ENCODE peak calls at places on chromosome 17, in four cellular contexts. Q is natural killer cell, G is endothelial cell, V is HFFc6. E is an unnamed sample.

GRCh38 chr17:57956311-57957119 is 1.3 kb upstream of the CUEDC1 start:
- DNase-seq in Q (peak), G (no peak), V (no peak), E (no peak)

GRCh38 chr17:47686276-47686635 is 7.7 kb upstream of the TBKBP1 start:
- DNase-seq in Q (no peak), G (no peak), V (peak), E (no peak)

GRCh38 chr17:28076138-28076537 is 33.7 kb downstream of the NLK start:
- DNase-seq in Q (no peak), G (no peak), V (no peak), E (no peak)

GRCh38 chr17:7997186-7997585 is 5.2 kb upstream of the GUCY2D start:
- DNase-seq in Q (no peak), G (peak), V (peak), E (no peak)

GRCh38 chr17:36525113-36525512 is 9.6 kb downstream of the MYO19 start:
- DNase-seq in Q (no peak), G (no peak), V (no peak), E (no peak)

GRCh38 chr17:3796822-3797170 is 4.2 kb downstream of the ITGAE start:
- DNase-seq in Q (no peak), G (no peak), V (no peak), E (no peak)

GRCh38 chr17:57215317-57215716 is 41.0 kb upstream of the MSI2 start:
- DNase-seq in Q (no peak), G (no peak), V (peak), E (no peak)

GRCh38 chr17:31834448-31834847 is 24.6 kb downstream of the COPRS start:
- DNase-seq in Q (no peak), G (no peak), V (no peak), E (no peak)

GRCh38 chr17:41680426-41681040 is 8.2 kb upstream of the EIF1 start:
- DNase-seq in Q (no peak), G (no peak), V (no peak), E (no peak)

GRCh38 chr17:71458322-71458721 is 662.5 kb upstream of the SOX9 start:
- DNase-seq in Q (no peak), G (no peak), V (no peak), E (no peak)

GRCh38 chr17:28282596-28282995 is 36.4 kb upstream of the TMEM97 start:
- DNase-seq in Q (no peak), G (no peak), V (peak), E (no peak)

GRCh38 chr17:64051153-64051552 is 30.7 kb upstream of the ICAM2 start:
- DNase-seq in Q (no peak), G (no peak), V (no peak), E (no peak)

DNA sequence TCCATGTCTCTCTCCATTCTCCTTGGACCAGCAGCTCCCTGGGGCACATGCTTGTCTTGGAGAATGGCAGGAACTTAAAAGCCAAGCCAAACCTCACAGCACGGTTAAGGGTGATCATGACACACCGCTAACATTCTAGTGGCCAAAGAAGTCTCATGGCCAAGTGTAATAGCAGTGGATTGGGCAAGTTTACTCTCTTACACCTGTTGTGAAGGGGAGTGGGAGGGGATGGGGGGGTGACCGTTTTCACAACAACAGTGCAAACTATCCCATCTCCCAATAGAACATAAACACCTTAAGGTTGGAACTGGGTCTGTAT is 37.7 kb upstream of the MEOX1 start:
- DNase-seq in Q (no peak), G (no peak), V (no peak), E (no peak)
- TF ChIP-seq CTCF in Q (no peak), G (no peak), V (no peak), E (no peak)

DNA sequence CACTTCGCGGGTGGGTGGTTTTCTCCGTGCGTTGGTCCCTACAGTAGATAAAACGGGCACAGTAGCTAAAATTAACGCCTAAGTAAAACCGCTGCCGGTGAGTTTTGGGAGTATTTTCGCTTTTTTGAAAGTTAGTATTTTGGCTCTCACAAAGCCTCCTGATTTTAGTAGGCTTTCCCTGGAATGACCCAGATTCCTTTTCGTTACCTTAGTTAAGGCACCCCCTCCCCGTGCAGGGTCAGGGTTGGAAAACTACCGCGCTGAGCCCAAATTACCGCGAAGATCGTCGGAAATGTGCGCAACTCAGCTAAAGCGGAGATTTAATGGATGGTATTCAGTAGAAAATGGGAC is 28.3 kb upstream of the ST6GALNAC1 start:
- DNase-seq in Q (no peak), G (no peak), V (no peak), E (no peak)
- TF ChIP-seq CTCF in Q (no peak), G (no peak), V (no peak), E (no peak)

DNA sequence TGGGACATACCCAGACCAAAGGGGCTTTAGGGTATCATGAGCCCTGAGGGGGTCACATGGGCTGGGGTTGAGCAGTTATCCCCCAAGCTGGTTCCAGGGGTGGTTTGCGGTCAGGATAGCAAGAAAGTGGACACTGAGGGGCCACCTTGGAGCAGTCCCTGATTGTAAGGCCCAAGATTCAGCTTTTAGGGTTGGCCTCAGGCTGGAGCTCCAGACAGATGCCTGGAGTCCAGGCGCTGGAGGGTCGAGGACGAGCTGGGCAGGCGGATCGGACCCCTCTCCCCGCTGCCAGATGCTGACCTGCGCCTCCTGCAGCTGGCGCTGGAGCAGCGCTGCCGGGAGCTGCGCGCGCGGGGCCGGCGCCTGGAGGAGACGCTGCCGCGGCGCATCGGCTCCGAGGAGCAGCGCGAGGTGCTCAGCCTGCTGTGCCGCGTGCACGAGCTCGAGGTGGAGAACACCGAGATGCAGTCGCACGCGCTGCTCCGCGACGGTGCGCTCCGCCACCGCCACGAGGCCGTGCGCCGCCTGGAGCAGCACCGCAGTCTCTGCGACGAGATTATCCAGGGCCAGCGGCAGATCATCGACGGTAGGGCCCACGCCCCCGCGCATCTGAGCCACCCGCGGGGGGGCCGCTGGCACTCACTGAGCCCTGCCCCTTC is 10.0 kb downstream of the BTBD17 start:
- DNase-seq in Q (no peak), G (peak), V (no peak), E (no peak)
- TF ChIP-seq CTCF in Q (no peak), G (no peak), V (no peak), E (no peak)

GRCh38 chr17:49074851-49075540 is 57.6 kb upstream of the B4GALNT2 start:
- DNase-seq in Q (no peak), G (no peak), V (no peak), E (no peak)
- TF ChIP-seq CTCF in Q (no peak), G (no peak), V (no peak), E (no peak)

DNA sequence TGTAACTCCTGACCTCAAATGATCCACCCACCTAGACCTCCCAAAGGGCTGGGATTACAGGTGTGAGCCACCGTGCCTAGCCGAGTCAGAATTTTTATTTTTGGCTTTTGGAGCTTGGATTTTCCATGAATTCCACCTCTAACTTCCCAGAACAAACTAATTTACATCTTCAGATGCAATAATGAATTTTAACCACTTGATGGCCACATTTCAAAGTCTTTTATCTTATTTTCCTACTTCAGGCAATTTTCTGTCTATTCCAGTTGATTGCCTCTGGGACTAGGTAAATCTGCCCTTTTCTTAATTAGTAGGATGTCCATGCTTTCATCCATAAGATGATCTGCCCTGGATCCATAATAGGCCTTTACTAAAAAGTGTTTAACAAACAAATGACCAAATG is 156.4 kb upstream of the ANKFN1 start:
- DNase-seq in Q (no peak), G (no peak), V (peak), E (no peak)
- TF ChIP-seq CTCF in Q (no peak), G (no peak), V (peak), E (peak)

GRCh38 chr17:76103274-76104139 is at the start of gene EXOC7:
- DNase-seq in Q (peak), G (peak), V (peak), E (peak)

GRCh38 chr17:76104140-76104895 is 731 bp upstream of the EXOC7 start:
- DNase-seq in Q (no peak), G (no peak), V (no peak), E (no peak)

GRCh38 chr17:76102944-76103273 is 678 bp downstream of the EXOC7 start:
- DNase-seq in Q (no peak), G (no peak), V (no peak), E (no peak)

GRCh38 chr17:76104896-76105231 is 1.3 kb upstream of the EXOC7 start:
- DNase-seq in Q (no peak), G (no peak), V (no peak), E (no peak)

DNA sequence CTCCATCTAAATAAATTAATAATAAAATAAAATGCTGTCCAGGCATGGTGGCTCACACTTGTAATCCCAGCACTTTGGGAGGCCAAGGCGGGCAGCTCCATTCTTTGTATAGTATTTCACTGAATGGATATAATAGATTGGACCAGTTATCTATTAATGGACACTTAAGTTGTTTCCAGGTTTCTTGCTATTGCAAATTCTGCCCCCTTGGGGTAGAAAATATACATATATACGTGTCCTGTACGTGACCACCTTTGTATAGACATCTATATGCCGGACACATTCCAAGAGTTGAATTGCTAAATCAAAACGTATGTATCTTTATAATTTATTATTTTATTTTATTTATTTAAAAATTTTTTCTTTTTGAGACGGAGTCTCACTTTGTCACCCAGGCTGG is 3.9 kb upstream of the EXOC7 start:
- DNase-seq in Q (no peak), G (no peak), V (no peak), E (no peak)
- TF ChIP-seq CTCF in Q (peak), G (no peak), V (peak), E (peak)

GRCh38 chr17:82668631-82669099 is 20.4 kb upstream of the WDR45B start:
- DNase-seq in Q (peak), G (peak), V (peak), E (no peak)
- TF ChIP-seq CTCF in Q (peak), G (no peak), V (peak), E (peak)

DNA sequence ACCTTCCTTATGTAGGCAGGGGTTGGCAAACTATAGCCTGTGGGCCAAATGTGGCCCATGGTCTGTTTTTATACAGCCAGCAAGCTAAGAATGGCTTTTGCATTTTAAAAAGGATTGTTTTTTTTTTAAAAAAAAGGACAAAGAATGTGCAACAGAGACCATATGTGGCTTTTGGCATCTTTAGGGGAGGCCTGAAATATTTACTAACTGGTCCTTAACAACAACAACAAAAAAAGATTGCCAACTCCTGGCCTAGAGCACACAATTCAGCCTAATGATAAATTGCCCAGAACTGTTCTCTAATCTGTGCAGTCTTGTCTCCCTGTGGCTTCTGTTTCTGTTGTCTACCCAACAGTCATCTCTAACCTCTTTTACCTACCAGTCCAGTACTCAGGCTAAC is 67.1 kb downstream of the SSH2 start:
- DNase-seq in Q (no peak), G (no peak), V (no peak), E (no peak)
- TF ChIP-seq CTCF in Q (no peak), G (no peak), V (no peak), E (no peak)

GRCh38 chr17:76369804-76370203 is 14.6 kb upstream of the SPHK1 start:
- DNase-seq in Q (no peak), G (no peak), V (no peak), E (no peak)

GRCh38 chr17:76368545-76368944 is 14.8 kb upstream of the PRPSAP1 start:
- DNase-seq in Q (no peak), G (no peak), V (no peak), E (no peak)

GRCh38 chr17:76371656-76372628 is 12.5 kb upstream of the SPHK1 start:
- DNase-seq in Q (no peak), G (no peak), V (peak), E (no peak)

GRCh38 chr17:76367647-76368046 is 13.9 kb upstream of the PRPSAP1 start:
- DNase-seq in Q (no peak), G (no peak), V (no peak), E (no peak)

DNA sequence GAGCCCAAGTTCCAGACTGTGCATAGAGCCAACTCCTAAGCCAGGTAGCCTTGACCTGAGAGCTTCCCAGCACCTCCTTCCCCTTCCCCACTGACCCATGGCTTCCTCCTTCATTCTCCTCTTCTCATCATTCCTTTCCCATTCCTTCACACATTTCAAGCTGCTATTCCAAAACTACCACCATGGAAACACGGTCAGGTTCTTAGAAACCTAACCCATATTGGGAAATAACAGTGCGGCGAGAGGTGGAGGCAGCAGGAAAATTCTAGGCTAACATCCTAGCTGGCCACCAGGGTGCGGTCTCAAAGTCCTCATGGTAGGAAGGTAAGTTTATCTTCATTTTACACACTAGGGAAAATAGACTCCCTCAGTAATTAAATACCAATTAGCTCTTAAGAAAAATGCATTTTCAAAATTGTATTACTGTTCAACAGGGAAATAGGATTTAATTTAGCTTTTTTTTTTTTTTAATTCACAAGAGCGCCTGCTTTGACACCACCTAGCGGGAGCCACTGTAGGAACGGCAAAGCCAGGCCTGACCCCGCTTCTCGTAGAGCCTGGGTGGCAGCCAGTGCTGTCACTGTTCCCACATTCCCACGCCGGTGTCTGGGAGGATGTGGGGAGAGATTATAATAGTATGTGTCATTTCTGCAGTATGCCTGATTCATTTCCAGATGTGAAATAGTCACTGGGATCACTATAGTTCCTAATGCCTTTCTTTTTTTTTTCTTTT is 14.0 kb upstream of the SPHK1 start:
- DNase-seq in Q (no peak), G (no peak), V (peak), E (no peak)
- TF ChIP-seq CTCF in Q (no peak), G (no peak), V (peak), E (no peak)

GRCh38 chr17:1160591-1161041 is 19.2 kb downstream of the ABR start:
- DNase-seq in Q (no peak), G (no peak), V (no peak), E (no peak)
- TF ChIP-seq CTCF in Q (no peak), G (no peak), V (no peak), E (no peak)